ENCODE peak calls at places on chromosome 3, in eight cellular contexts. O, B, G, H, P, D, F and I are unnamed samples. For H3K27me3 and H3K36me3, the result is how much of the 10 kb centered on the place peaks cover.

GRCh38 chr3:15933439-15934144 is 135.8 kb upstream of the ANKRD28 start:
- DNase-seq in D (no peak), H (no peak), O (no peak), G (peak), P (no peak), B (peak), F (no peak), I (no peak)

GRCh38 chr3:185280572-185281365 is 26.9 kb upstream of the EHHADH start:
- DNase-seq in F (no peak), H (no peak), P (no peak), O (peak), B (peak), G (peak), D (peak), I (peak)

GRCh38 chr3:52896613-52897012 is 735 bp downstream of the STIMATE start:
- DNase-seq in P (no peak), H (no peak), B (peak), O (no peak), F (no peak), D (peak), G (peak), I (peak)

GRCh38 chr3:114290911-114291901 is 2.6 kb upstream of the TIGIT start:
- DNase-seq in P (peak), O (peak), H (peak), B (peak), G (peak), F (no peak), D (peak), I (peak)

GRCh38 chr3:71450162-71450561 is 133.4 kb downstream of the FOXP1 start:
- DNase-seq in G (no peak), F (no peak), B (no peak), H (no peak), D (no peak), P (no peak), O (no peak), I (no peak)

GRCh38 chr3:67685499-67685898 is 31.1 kb upstream of the SUCLG2 start:
- DNase-seq in O (peak), H (no peak), D (no peak), B (no peak), G (no peak), F (no peak), P (no peak), I (no peak)

GRCh38 chr3:146375214-146375613 is 94.1 kb downstream of the PLSCR2 start:
- DNase-seq in G (peak), D (no peak), F (no peak), B (no peak), O (no peak), H (no peak), P (no peak), I (no peak)

GRCh38 chr3:153624310-153625030 is 462.4 kb downstream of the RAP2B start:
- DNase-seq in G (no peak), B (no peak), D (no peak), P (no peak), H (no peak), O (peak), F (no peak), I (no peak)

GRCh38 chr3:114121996-114122709 is 56.7 kb downstream of the DRD3 start:
- DNase-seq in B (peak), H (no peak), F (no peak), D (no peak), P (peak), O (no peak), G (peak), I (no peak)

GRCh38 chr3:188712257-188712924 is 459.4 kb upstream of the TPRG1 start:
- DNase-seq in H (no peak), B (peak), D (no peak), G (peak), O (no peak), F (no peak), P (no peak), I (no peak)

GRCh38 chr3:123880998-123881561 is 3.1 kb downstream of the MYLK start:
- DNase-seq in B (peak), F (no peak), O (no peak), D (peak), P (no peak), G (peak), H (no peak), I (peak)

GRCh38 chr3:66414846-66415245 is 86.0 kb downstream of the LRIG1 start:
- DNase-seq in B (no peak), D (no peak), F (no peak), G (no peak), O (no peak), P (no peak), H (no peak), I (no peak)

GRCh38 chr3:192207239-192207638 is 520.1 kb downstream of the FGF12 start:
- DNase-seq in F (no peak), D (no peak), P (no peak), B (no peak), O (no peak), G (no peak), H (no peak), I (no peak)

GRCh38 chr3:129106866-129107565 is 14.6 kb downstream of the RAB43 start:
- DNase-seq in F (no peak), G (no peak), P (no peak), O (no peak), D (no peak), B (no peak), H (peak), I (no peak)

GRCh38 chr3:160098261-160098908 is 109.8 kb downstream of the IL12A start:
- DNase-seq in P (no peak), F (no peak), H (no peak), B (no peak), G (peak), O (no peak), D (no peak), I (no peak)

GRCh38 chr3:30644615-30645014 is 38.2 kb downstream of the TGFBR2 start:
- DNase-seq in D (no peak), B (no peak), G (peak), F (no peak), H (no peak), O (peak), P (peak), I (no peak)

GRCh38 chr3:176964656-176965055 is 232.6 kb downstream of the TBL1XR1 start:
- DNase-seq in O (no peak), G (no peak), B (peak), P (no peak), D (no peak), H (no peak), F (no peak), I (no peak)

GRCh38 chr3:13214847-13215472 is 141.7 kb upstream of the IQSEC1 start:
- DNase-seq in G (no peak), D (no peak), F (no peak), O (no peak), P (no peak), H (no peak), B (no peak), I (no peak)

GRCh38 chr3:128075516-128076464 is 23.6 kb downstream of the SEC61A1 start:
- DNase-seq in H (peak), F (no peak), O (peak), D (peak), G (peak), P (peak), B (peak), I (peak)

GRCh38 chr3:128076465-128076782 is 24.2 kb downstream of the SEC61A1 start:
- DNase-seq in F (no peak), G (no peak), O (no peak), D (peak), B (no peak), P (no peak), H (peak), I (no peak)

GRCh38 chr3:128074851-128075515 is 22.7 kb downstream of the SEC61A1 start:
- DNase-seq in F (no peak), P (no peak), B (peak), G (peak), H (no peak), D (no peak), O (no peak), I (no peak)

GRCh38 chr3:128078875-128079274 is 26.6 kb downstream of the SEC61A1 start:
- DNase-seq in D (no peak), H (no peak), F (no peak), P (no peak), B (no peak), G (no peak), O (no peak), I (no peak)

DNA sequence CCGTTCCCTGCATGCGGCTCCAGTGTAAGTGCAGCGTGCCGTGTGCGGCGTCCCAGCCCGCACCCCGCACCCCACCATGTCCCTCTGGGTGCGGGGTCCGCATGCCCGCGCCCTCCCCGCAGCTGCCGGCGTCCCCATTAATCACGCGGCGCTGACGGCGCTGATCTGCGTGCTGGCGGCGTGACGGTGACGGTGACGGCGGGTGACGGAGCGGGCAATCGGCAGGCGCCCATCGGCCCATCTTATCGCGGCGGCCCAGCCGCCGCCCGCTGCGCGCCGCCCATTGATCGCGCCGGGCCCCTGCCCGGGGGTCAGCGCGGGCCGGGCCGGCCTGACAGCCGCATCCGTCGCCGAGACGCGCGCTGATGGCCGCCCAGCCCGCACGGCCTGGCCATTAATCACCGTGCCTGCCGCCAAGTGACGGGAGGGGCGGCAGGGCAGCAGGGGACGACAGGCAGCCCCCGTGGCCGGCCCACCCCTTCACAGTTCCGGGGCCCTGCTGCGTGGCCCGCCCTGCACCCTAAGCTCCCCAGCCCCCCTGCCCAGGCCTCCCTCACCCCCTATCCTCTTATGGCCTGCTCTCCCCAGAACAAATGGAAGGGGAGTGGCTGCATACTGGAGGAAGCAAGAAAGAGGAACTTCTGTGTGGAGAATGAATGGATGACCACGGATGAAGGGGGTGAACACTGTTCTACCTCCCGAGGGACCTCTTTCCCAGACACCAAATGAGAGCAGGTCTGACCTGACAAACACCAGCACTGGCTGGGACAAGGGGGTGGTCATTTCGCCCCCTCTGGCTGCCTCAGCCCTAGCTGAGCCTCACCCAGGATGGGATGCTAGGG is 24.8 kb downstream of the SEC61A1 start:
- DNase-seq in B (no peak), O (peak), D (peak), F (no peak), P (no peak), G (peak), H (peak), I (peak)
- H3K4me3 ChIP-seq in B (no peak), O (no peak), D (peak), F (no peak), P (peak), G (peak), H (peak), I (peak)

GRCh38 chr3:46893146-46893748 is 15.7 kb downstream of the PTH1R start:
- DNase-seq in O (no peak), F (no peak), B (no peak), G (no peak), H (peak), D (no peak), P (no peak), I (no peak)
- H3K27me3 ChIP-seq in O (under half), F (under half), B (under half), G (under half), H (under half), D (under half), P (under half), I (under half)

GRCh38 chr3:100364421-100364820 is 29.9 kb downstream of the NIT2 start:
- DNase-seq in G (no peak), F (no peak), H (no peak), D (no peak), O (no peak), P (no peak), B (no peak), I (no peak)
- H3K36me3 ChIP-seq in G (half or more), F (half or more), H (half or more), D (half or more), O (under half), P (under half), B (under half), I (under half)

DNA sequence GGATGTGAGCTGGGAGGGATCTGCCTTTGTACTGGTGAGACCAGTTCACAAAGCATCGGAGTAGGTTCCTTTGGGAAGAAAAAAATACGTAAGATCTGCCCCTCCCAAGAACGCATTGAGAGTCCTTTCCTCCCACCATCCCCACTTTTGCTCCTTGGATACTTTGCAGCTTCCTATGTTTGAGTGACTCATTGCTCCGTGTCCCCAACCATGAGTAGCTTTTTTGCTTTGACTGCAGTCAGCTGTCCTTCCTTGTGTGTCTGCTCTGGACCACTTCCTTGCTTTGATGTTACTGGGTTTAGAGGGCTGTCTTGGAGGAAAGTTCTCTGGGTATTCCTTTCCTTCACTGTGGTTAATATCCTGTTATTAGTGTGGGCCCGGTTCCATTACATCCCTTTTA is 43.2 kb upstream of the PTPN23 start:
- DNase-seq in F (no peak), D (no peak), G (no peak), P (no peak), B (no peak), O (no peak), H (no peak), I (no peak)
- H3K4me3 ChIP-seq in F (no peak), D (no peak), G (no peak), P (no peak), B (no peak), O (no peak), H (no peak), I (no peak)